ENCODE peak calls at places on chromosomes 6 and 20, in four cellular contexts. I is upper lobe of left lung, L is ascending aorta, C is DMS53. N is an unnamed sample.

GRCh38 chr20:18218249-18218648 is 70.1 kb upstream of the ZNF133 start:
- DNase-seq in L (no peak), I (no peak), C (no peak), N (no peak)

GRCh38 chr6:2622683-2623082 is 128.0 kb downstream of the MYLK4 start:
- DNase-seq in C (no peak), L (no peak), I (no peak), N (no peak)

GRCh38 chr20:52948491-52948890 is 23.7 kb upstream of the TSHZ2 start:
- DNase-seq in C (no peak), I (no peak), L (no peak), N (no peak)

GRCh38 chr20:24648919-24649318 is 179.5 kb downstream of the SYNDIG1 start:
- DNase-seq in C (no peak), I (no peak), L (no peak), N (peak)

GRCh38 chr20:59300341-59301081 is at the start of gene EDN3:
- DNase-seq in I (peak), C (no peak), L (no peak), N (no peak)

GRCh38 chr20:19710336-19710721 is 47.7 kb upstream of the RIN2 start:
- DNase-seq in C (no peak), I (no peak), L (no peak), N (no peak)

GRCh38 chr20:56352656-56353055 is 6.1 kb upstream of the FAM210B start:
- DNase-seq in I (no peak), C (no peak), L (no peak), N (no peak)

GRCh38 chr20:62913043-62913630 is 13.2 kb downstream of the DIDO1 start:
- DNase-seq in C (no peak), L (no peak), I (no peak), N (no peak)

GRCh38 chr20:31551581-31552081 is 37.4 kb downstream of the HM13 start:
- DNase-seq in C (no peak), L (no peak), I (no peak), N (no peak)

GRCh38 chr6:154386848-154387717 is 30.5 kb upstream of the IPCEF1 start:
- DNase-seq in L (no peak), I (no peak), C (peak), N (no peak)

GRCh38 chr20:1819311-1820136 is 75.7 kb upstream of the SIRPA start:
- DNase-seq in C (no peak), L (no peak), I (no peak), N (peak)

GRCh38 chr6:19301980-19302379 is 535.2 kb upstream of the ID4 start:
- DNase-seq in C (peak), I (no peak), L (no peak), N (no peak)

GRCh38 chr20:49431345-49431744 is 51.1 kb downstream of the KCNB1 start:
- DNase-seq in L (no peak), I (no peak), C (no peak), N (no peak)

GRCh38 chr6:44237813-44238433 is 9.0 kb upstream of the HSP90AB1 start:
- DNase-seq in I (peak), C (peak), L (peak), N (peak)

GRCh38 chr6:41727705-41728072 is 7.7 kb downstream of the TFEB start:
- DNase-seq in I (no peak), L (no peak), C (no peak), N (no peak)

GRCh38 chr6:96898241-96898851 is 655 bp upstream of the NDUFAF4 start:
- DNase-seq in C (peak), L (no peak), I (no peak), N (no peak)

N was measured in suprapubic skin.